ENCODE peak calls at places on chromosomes 3 and 15, in eight cellular contexts. S, V, U, O, N, H, C and G are unnamed samples.

GRCh38 chr3:24158756-24159155 is 213.7 kb downstream of the NR1D2 start:
- DNase-seq in O (no peak), N (no peak), V (no peak), S (no peak), C (no peak), H (no peak), U (no peak), G (no peak)

GRCh38 chr3:54710954-54711353 is 216.9 kb downstream of the LRTM1 start:
- DNase-seq in H (no peak), O (no peak), C (no peak), V (no peak), U (no peak), N (no peak), S (no peak), G (peak; percentile 28)

GRCh38 chr3:151402349-151402748 is 17.8 kb upstream of the P2RY12 start:
- DNase-seq in H (no peak), N (no peak), C (no peak), O (no peak), S (no peak), V (no peak), U (no peak), G (no peak)

GRCh38 chr3:124587053-124587408 is 143.2 kb upstream of the UMPS start:
- DNase-seq in H (no peak), S (no peak), C (no peak), O (peak; percentile 82), N (no peak), V (no peak), U (no peak), G (no peak)

GRCh38 chr3:184785106-184785505 is 26.9 kb upstream of the VPS8 start:
- DNase-seq in N (no peak), C (no peak), H (no peak), U (no peak), S (no peak), V (no peak), O (no peak), G (no peak)

GRCh38 chr3:46733026-46733800 is 15.5 kb upstream of the PRSS50 start:
- DNase-seq in V (peak; percentile 15), O (no peak), N (no peak), H (no peak), C (peak; percentile 32), S (no peak), U (no peak), G (no peak)

GRCh38 chr3:5646030-5646368 is 458.5 kb downstream of the EDEM1 start:
- DNase-seq in H (no peak), U (no peak), N (no peak), C (no peak), O (no peak), S (no peak), V (no peak), G (no peak)

GRCh38 chr15:63135804-63136203 is 14.1 kb downstream of the LACTB start:
- DNase-seq in O (no peak), V (no peak), N (no peak), U (no peak), H (no peak), C (no peak), S (no peak), G (no peak)

GRCh38 chr3:78734048-78734637 is 1033.7 kb downstream of the ROBO1 start:
- DNase-seq in V (no peak), U (no peak), O (no peak), N (no peak), C (no peak), S (no peak), H (no peak), G (no peak)

GRCh38 chr3:183815951-183816475 is 9.4 kb downstream of the MAP6D1 start:
- DNase-seq in N (no peak), C (peak; percentile 64), S (no peak), O (no peak), U (no peak), V (no peak), H (no peak), G (no peak)

GRCh38 chr15:74008901-74009300 is 14.4 kb downstream of the PML start:
- DNase-seq in O (no peak), V (no peak), H (no peak), U (no peak), C (no peak), S (no peak), N (no peak), G (no peak)

GRCh38 chr3:73324203-73325155 is 263.0 kb downstream of the EBLN2 start:
- DNase-seq in C (no peak), V (no peak), O (no peak), U (no peak), N (no peak), S (no peak), H (no peak), G (no peak)

GRCh38 chr3:142057331-142057725 is 92.0 kb downstream of the TFDP2 start:
- DNase-seq in C (no peak), S (no peak), N (no peak), V (no peak), O (no peak), H (no peak), U (no peak), G (no peak)

GRCh38 chr15:99104788-99105515 is at the start of gene SYNM:
- DNase-seq in C (peak; percentile 86), V (peak; percentile 73), N (peak; percentile 63), H (peak; percentile 89), O (peak; percentile 63), S (no peak), U (peak; percentile 78), G (peak; percentile 72)

GRCh38 chr3:158768361-158768787 is 33.5 kb upstream of the MFSD1 start:
- DNase-seq in H (peak; percentile 73), N (peak; percentile 55), O (peak; percentile 42), U (peak; percentile 63), S (no peak), V (peak; percentile 66), C (no peak), G (peak; percentile 54)

GRCh38 chr15:65212097-65212496 is 824 bp upstream of the CILP start:
- DNase-seq in C (peak; percentile 59), U (no peak), S (no peak), H (no peak), V (no peak), O (no peak), N (no peak), G (no peak)

GRCh38 chr3:42732829-42733459 is 30.3 kb upstream of the HHATL start:
- DNase-seq in U (peak; percentile 13), N (no peak), C (no peak), O (no peak), V (peak; percentile 18), S (no peak), H (no peak), G (no peak)

GRCh38 chr15:79458491-79458890 is 26.4 kb downstream of the MINAR1 start:
- DNase-seq in S (no peak), N (no peak), H (no peak), O (no peak), C (no peak), U (no peak), V (no peak), G (no peak)

GRCh38 chr15:92714071-92714456 is 58.5 kb upstream of the FAM174B start:
- DNase-seq in U (peak; percentile 45), C (no peak), S (no peak), O (no peak), V (no peak), N (peak; percentile 17), H (peak; percentile 23), G (no peak)

GRCh38 chr3:155428558-155428957 is 135.1 kb upstream of the STRIT1 start:
- DNase-seq in V (no peak), U (no peak), S (no peak), O (no peak), C (no peak), N (no peak), H (no peak), G (no peak)

GRCh38 chr3:187678869-187679268 is 8.7 kb upstream of the SST start:
- DNase-seq in S (no peak), U (peak; percentile 81), C (no peak), V (no peak), H (peak; percentile 42), O (peak; percentile 28), N (peak; percentile 17), G (peak; percentile 13)

DNA sequence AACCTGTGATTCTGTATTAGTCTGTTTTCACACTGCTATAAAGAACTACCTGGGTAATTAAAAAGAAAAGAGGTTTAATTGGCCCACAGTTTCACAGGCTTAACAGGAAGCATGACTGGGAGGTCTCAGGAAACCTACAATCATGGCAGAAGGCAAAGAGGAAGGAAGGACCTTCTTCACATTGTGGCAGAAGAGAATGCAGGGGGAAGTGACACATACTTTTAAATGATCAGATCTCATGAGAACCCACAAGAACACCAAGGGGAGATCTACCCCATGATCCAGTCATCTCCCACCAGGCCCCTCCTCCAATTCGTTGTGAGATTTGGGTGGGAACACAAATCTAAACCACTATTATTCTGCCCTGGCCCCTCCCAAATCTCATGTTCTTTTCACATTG is 6.1 kb downstream of the ZKSCAN7 start:
- DNase-seq in V (no peak), O (no peak), N (no peak), H (no peak), U (no peak), C (no peak), S (no peak), G (no peak)
- TF ChIP-seq POLR2A in V (no peak), O (no peak), N (no peak), H (no peak), U (no peak), C (no peak), S (no peak), G (no peak)

DNA sequence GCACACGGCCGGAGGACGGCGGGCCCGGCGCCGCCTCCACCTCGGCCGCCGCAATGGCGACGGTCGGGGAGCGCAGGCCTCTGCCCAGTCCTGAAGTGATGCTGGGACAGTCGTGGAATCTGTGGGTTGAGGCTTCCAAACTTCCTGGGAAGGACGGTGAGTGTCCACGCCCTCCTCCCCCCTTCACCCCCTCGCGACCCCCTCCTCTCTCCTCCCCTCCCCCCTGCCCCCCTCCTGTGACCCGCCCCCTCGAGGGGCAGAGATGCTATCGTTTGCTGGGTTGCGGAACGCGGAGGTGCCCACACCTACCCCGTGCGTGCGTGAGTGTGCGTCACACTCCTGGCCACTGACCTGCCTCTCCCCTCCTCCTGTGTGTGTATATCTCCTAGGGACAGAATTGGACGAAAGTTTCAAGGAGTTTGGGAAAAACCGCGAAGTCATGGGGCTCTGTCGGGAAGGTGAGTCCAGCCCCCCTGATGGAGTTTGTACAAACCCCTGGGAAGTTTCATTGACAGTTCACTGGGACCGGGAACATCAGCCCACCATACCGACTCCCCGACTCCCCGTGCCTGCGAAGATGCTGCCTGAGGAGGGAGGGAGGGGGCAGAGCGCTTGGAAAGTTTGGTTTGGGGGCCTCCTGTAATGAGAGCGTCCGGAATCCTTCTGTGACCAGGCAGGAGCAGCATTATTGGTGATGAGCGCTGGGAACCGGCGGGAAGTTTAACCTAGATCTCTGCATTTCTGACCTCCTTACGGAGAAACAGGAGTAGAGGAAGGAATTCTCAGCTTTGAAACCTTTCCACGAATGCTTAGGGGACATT is 795 bp upstream of the SCAANT1 start:
- DNase-seq in N (peak; percentile 51), V (peak; percentile 87), U (peak; percentile 68), C (peak; percentile 91), H (peak; percentile 47), O (peak; percentile 77), S (no peak), G (peak; percentile 81)
- H3K27ac ChIP-seq in N (peak overlapping the region; percentile 93), V (peak overlapping the region; percentile 98), U (peak overlapping the region; percentile 98), C (peak overlapping the region; percentile 96), H (peak overlapping the region; percentile 100), O (peak overlapping the region; percentile 98), S (peak overlapping the region; percentile 86), G (peak overlapping the region; percentile 99)

GRCh38 chr15:32735948-32736347 is 18.1 kb downstream of the GREM1 start:
- DNase-seq in O (no peak), S (no peak), C (no peak), H (no peak), V (no peak), N (no peak), U (no peak), G (no peak)
- TF ChIP-seq POLR2A in O (no peak), S (no peak), C (no peak), H (no peak), V (no peak), N (no peak), U (no peak), G (no peak)

GRCh38 chr3:143855183-143855582 is 6.9 kb upstream of the SLC9A9 start:
- DNase-seq in O (no peak), C (no peak), U (no peak), N (no peak), V (no peak), H (no peak), S (no peak), G (no peak)
- H3K27ac ChIP-seq in O (no peak overlapping the region), C (no peak overlapping the region), U (no peak overlapping the region), N (no peak overlapping the region), V (no peak overlapping the region), H (no peak overlapping the region), S (no peak overlapping the region), G (no peak overlapping the region)